ENCODE peak calls at places on chromosomes 12 and 14, in ten cellular contexts. One of them, this sample, is unnamed.

GRCh38 chr12:121789233-121789781 is 4.2 kb downstream of the RHOF start:
- DNase-seq in skeletal muscle cell: no peak
- DNase-seq in CD8-positive, alpha-beta memory T cell: no peak
- DNase-seq in body of pancreas: no peak
- DNase-seq in ureter: no peak
- DNase-seq in amniotic stem cell: no peak
- DNase-seq in AG04450: no peak
- DNase-seq in HFFc6: no peak
- DNase-seq in lower leg skin: no peak
- DNase-seq in NCI-H2107: no peak
- DNase-seq in this sample: peak; percentile 60

GRCh38 chr14:56487761-56488160 is 91.8 kb upstream of the TMEM260 start:
- DNase-seq in AG04450: no peak
- DNase-seq in NCI-H2107: no peak
- DNase-seq in body of pancreas: no peak
- DNase-seq in CD8-positive, alpha-beta memory T cell: no peak
- DNase-seq in ureter: no peak
- DNase-seq in skeletal muscle cell: peak; percentile 43
- DNase-seq in amniotic stem cell: no peak
- DNase-seq in HFFc6: peak; percentile 76
- DNase-seq in lower leg skin: no peak
- DNase-seq in this sample: no peak

GRCh38 chr12:27013606-27014084 is 539 bp downstream of the TM7SF3 start:
- DNase-seq in amniotic stem cell: no peak
- DNase-seq in CD8-positive, alpha-beta memory T cell: no peak
- DNase-seq in skeletal muscle cell: no peak
- DNase-seq in body of pancreas: no peak
- DNase-seq in ureter: no peak
- DNase-seq in AG04450: no peak
- DNase-seq in lower leg skin: peak; percentile 92
- DNase-seq in NCI-H2107: no peak
- DNase-seq in HFFc6: peak; percentile 39
- DNase-seq in this sample: no peak

GRCh38 chr12:28781671-28782652 is 367.1 kb upstream of the FAR2 start:
- DNase-seq in ureter: no peak
- DNase-seq in NCI-H2107: no peak
- DNase-seq in HFFc6: no peak
- DNase-seq in skeletal muscle cell: no peak
- DNase-seq in body of pancreas: no peak
- DNase-seq in lower leg skin: no peak
- DNase-seq in CD8-positive, alpha-beta memory T cell: no peak
- DNase-seq in AG04450: no peak
- DNase-seq in amniotic stem cell: no peak
- DNase-seq in this sample: no peak

GRCh38 chr12:2640281-2640680 is 154.5 kb upstream of the FKBP4 start:
- DNase-seq in AG04450: no peak
- DNase-seq in ureter: no peak
- DNase-seq in CD8-positive, alpha-beta memory T cell: no peak
- DNase-seq in lower leg skin: no peak
- DNase-seq in NCI-H2107: no peak
- DNase-seq in skeletal muscle cell: no peak
- DNase-seq in body of pancreas: no peak
- DNase-seq in HFFc6: no peak
- DNase-seq in amniotic stem cell: no peak
- DNase-seq in this sample: no peak

GRCh38 chr12:73629893-73630872 is 907.5 kb upstream of the ATXN7L3B start:
- DNase-seq in lower leg skin: no peak
- DNase-seq in body of pancreas: no peak
- DNase-seq in HFFc6: no peak
- DNase-seq in AG04450: no peak
- DNase-seq in skeletal muscle cell: no peak
- DNase-seq in amniotic stem cell: no peak
- DNase-seq in NCI-H2107: no peak
- DNase-seq in ureter: no peak
- DNase-seq in CD8-positive, alpha-beta memory T cell: no peak
- DNase-seq in this sample: no peak

GRCh38 chr14:73825551-73826188 is 26.0 kb upstream of the PTGR2 start:
- DNase-seq in ureter: peak; percentile 92
- DNase-seq in lower leg skin: peak; percentile 98
- DNase-seq in HFFc6: peak; percentile 72
- DNase-seq in NCI-H2107: peak; percentile 65
- DNase-seq in skeletal muscle cell: peak; percentile 68
- DNase-seq in amniotic stem cell: peak; percentile 63
- DNase-seq in body of pancreas: peak; percentile 96
- DNase-seq in CD8-positive, alpha-beta memory T cell: peak; percentile 61
- DNase-seq in AG04450: peak; percentile 56
- DNase-seq in this sample: peak; percentile 74

GRCh38 chr14:56807586-56808168 is 2.6 kb downstream of the OTX2 start:
- DNase-seq in CD8-positive, alpha-beta memory T cell: no peak
- DNase-seq in HFFc6: no peak
- DNase-seq in NCI-H2107: no peak
- DNase-seq in body of pancreas: no peak
- DNase-seq in ureter: no peak
- DNase-seq in AG04450: no peak
- DNase-seq in skeletal muscle cell: no peak
- DNase-seq in lower leg skin: no peak
- DNase-seq in amniotic stem cell: no peak
- DNase-seq in this sample: no peak

GRCh38 chr14:52346778-52347177 is 32.7 kb downstream of the PTGER2 start:
- DNase-seq in amniotic stem cell: no peak
- DNase-seq in AG04450: no peak
- DNase-seq in CD8-positive, alpha-beta memory T cell: no peak
- DNase-seq in body of pancreas: no peak
- DNase-seq in skeletal muscle cell: no peak
- DNase-seq in ureter: no peak
- DNase-seq in HFFc6: no peak
- DNase-seq in lower leg skin: no peak
- DNase-seq in NCI-H2107: no peak
- DNase-seq in this sample: no peak

GRCh38 chr14:98489115-98489514 is 782.9 kb downstream of the BCL11B start:
- DNase-seq in body of pancreas: no peak
- DNase-seq in CD8-positive, alpha-beta memory T cell: no peak
- DNase-seq in amniotic stem cell: no peak
- DNase-seq in skeletal muscle cell: no peak
- DNase-seq in lower leg skin: no peak
- DNase-seq in AG04450: no peak
- DNase-seq in HFFc6: no peak
- DNase-seq in ureter: no peak
- DNase-seq in NCI-H2107: no peak
- DNase-seq in this sample: no peak

This sample was measured in CD4-positive, alpha-beta memory T cell.